ENCODE peak calls at places on chromosome 1, in four cellular contexts. One of them, this sample, is unnamed.

GRCh38 chr1:164786980-164787833 is 228.2 kb downstream of the PBX1 start:
- DNase-seq in hypothalamus: peak; percentile 71
- DNase-seq in HFFc6: peak; percentile 74
- DNase-seq in stomach: peak; percentile 85
- DNase-seq in this sample: peak; percentile 28

GRCh38 chr1:43241352-43241953 is 28.3 kb upstream of the TMEM125 start:
- DNase-seq in hypothalamus: no peak
- DNase-seq in stomach: no peak
- DNase-seq in HFFc6: peak; percentile 23
- DNase-seq in this sample: no peak

GRCh38 chr1:43271186-43272118 is 1.7 kb downstream of the TMEM125 start:
- DNase-seq in stomach: peak; percentile 25
- DNase-seq in HFFc6: no peak
- DNase-seq in hypothalamus: no peak
- DNase-seq in this sample: no peak

GRCh38 chr1:31910933-31911332 is 27.2 kb downstream of the PTP4A2 start:
- DNase-seq in stomach: no peak
- DNase-seq in hypothalamus: no peak
- DNase-seq in HFFc6: no peak
- DNase-seq in this sample: no peak

GRCh38 chr1:88946845-88947244 is 45.6 kb downstream of the KYAT3 start:
- DNase-seq in hypothalamus: no peak
- DNase-seq in HFFc6: no peak
- DNase-seq in stomach: no peak
- DNase-seq in this sample: no peak

GRCh38 chr1:41898191-41898713 is 20.5 kb downstream of the HIVEP3 start:
- DNase-seq in HFFc6: no peak
- DNase-seq in stomach: no peak
- DNase-seq in hypothalamus: no peak
- DNase-seq in this sample: peak; percentile 73

GRCh38 chr1:45206808-45207624 is 611 bp upstream of the ZSWIM5 start:
- DNase-seq in hypothalamus: no peak
- DNase-seq in stomach: no peak
- DNase-seq in HFFc6: no peak
- DNase-seq in this sample: no peak

GRCh38 chr1:117615474-117615873 is 9.6 kb downstream of the TENT5C start:
- DNase-seq in hypothalamus: no peak
- DNase-seq in stomach: no peak
- DNase-seq in HFFc6: no peak
- DNase-seq in this sample: no peak

GRCh38 chr1:44289530-44289929 is 65.5 kb downstream of the ERI3 start:
- DNase-seq in hypothalamus: no peak
- DNase-seq in HFFc6: no peak
- DNase-seq in stomach: no peak
- DNase-seq in this sample: no peak